ENCODE peak calls at places on chromosomes 12 and 14, in four cellular contexts. One of them, this sample, is unnamed.

GRCh38 chr14:69643430-69644200 is 32.2 kb downstream of the SUSD6 start:
- DNase-seq in GM06990: no peak
- DNase-seq in fibroblast of the aortic adventitia: peak; percentile 42
- DNase-seq in H9: no peak
- DNase-seq in this sample: peak; percentile 89

GRCh38 chr14:85535916-85536834 is 6.2 kb downstream of the FLRT2 start:
- DNase-seq in GM06990: no peak
- DNase-seq in fibroblast of the aortic adventitia: peak; percentile 79
- DNase-seq in H9: no peak
- DNase-seq in this sample: no peak

GRCh38 chr12:91620949-91621348 is 438.3 kb upstream of the DCN start:
- DNase-seq in GM06990: no peak
- DNase-seq in fibroblast of the aortic adventitia: peak; percentile 16
- DNase-seq in H9: no peak
- DNase-seq in this sample: no peak

GRCh38 chr12:104044158-104044557 is 5.8 kb downstream of the GLT8D2 start:
- DNase-seq in GM06990: no peak
- DNase-seq in fibroblast of the aortic adventitia: no peak
- DNase-seq in H9: no peak
- DNase-seq in this sample: no peak

GRCh38 chr14:90517431-90517841 is 120.6 kb downstream of the CALM1 start:
- DNase-seq in GM06990: no peak
- DNase-seq in fibroblast of the aortic adventitia: no peak
- DNase-seq in H9: no peak
- DNase-seq in this sample: no peak

GRCh38 chr12:129773170-129773493 is 130.7 kb downstream of the TMEM132D start:
- DNase-seq in GM06990: no peak
- DNase-seq in fibroblast of the aortic adventitia: no peak
- DNase-seq in H9: no peak
- DNase-seq in this sample: no peak

GRCh38 chr12:82650627-82651337 is 35.9 kb upstream of the TMTC2 start:
- DNase-seq in GM06990: peak; percentile 20
- DNase-seq in fibroblast of the aortic adventitia: peak; percentile 25
- DNase-seq in H9: no peak
- DNase-seq in this sample: peak; percentile 5

GRCh38 chr14:89418452-89418851 is 1.4 kb upstream of the FOXN3 start:
- DNase-seq in GM06990: no peak
- DNase-seq in fibroblast of the aortic adventitia: no peak
- DNase-seq in H9: peak; percentile 63
- DNase-seq in this sample: peak; percentile 64

GRCh38 chr12:7114851-7115250 is 5.8 kb upstream of the C1RL start:
- DNase-seq in GM06990: no peak
- DNase-seq in fibroblast of the aortic adventitia: no peak
- DNase-seq in H9: no peak
- DNase-seq in this sample: no peak

GRCh38 chr14:52051861-52052260 is 17.0 kb downstream of the NID2 start:
- DNase-seq in GM06990: no peak
- DNase-seq in fibroblast of the aortic adventitia: peak; percentile 65
- DNase-seq in H9: no peak
- DNase-seq in this sample: no peak

GRCh38 chr12:64387201-64387816 is 3.2 kb downstream of the C12orf56 start:
- DNase-seq in GM06990: no peak
- DNase-seq in fibroblast of the aortic adventitia: no peak
- DNase-seq in H9: no peak
- DNase-seq in this sample: no peak

GRCh38 chr12:64389154-64389553 is 1.4 kb downstream of the C12orf56 start:
- DNase-seq in GM06990: no peak
- DNase-seq in fibroblast of the aortic adventitia: no peak
- DNase-seq in H9: no peak
- DNase-seq in this sample: no peak

GRCh38 chr12:64395739-64396138 is 5.2 kb upstream of the C12orf56 start:
- DNase-seq in GM06990: no peak
- DNase-seq in fibroblast of the aortic adventitia: peak; percentile 39
- DNase-seq in H9: no peak
- DNase-seq in this sample: no peak

GRCh38 chr12:64390275-64390851 is at the start of gene C12orf56:
- DNase-seq in GM06990: no peak
- DNase-seq in fibroblast of the aortic adventitia: peak; percentile 16
- DNase-seq in H9: peak; percentile 87
- DNase-seq in this sample: peak; percentile 40

DNA sequence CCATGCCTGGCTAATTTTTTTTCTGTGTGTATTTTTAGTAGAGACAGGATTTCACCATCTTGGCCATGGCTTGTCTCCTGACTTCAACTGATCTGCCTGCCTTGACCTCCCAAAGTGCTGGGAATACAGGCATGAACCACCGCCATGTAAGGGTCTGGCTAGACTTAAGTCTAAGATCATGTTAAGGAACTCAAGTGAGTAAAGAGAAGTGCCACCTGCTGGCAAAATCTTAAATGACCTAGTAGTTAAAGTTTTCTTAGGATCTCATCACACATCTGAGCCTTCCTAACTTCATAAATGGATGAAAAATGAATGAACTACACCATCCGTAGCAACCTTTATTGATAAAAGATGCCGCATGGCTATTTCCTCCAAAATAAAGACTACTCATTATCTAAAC is 1.7 kb upstream of the C12orf56 start:
- DNase-seq in GM06990: no peak
- DNase-seq in fibroblast of the aortic adventitia: peak; percentile 70
- DNase-seq in H9: no peak
- DNase-seq in this sample: peak; percentile 39
- TF ChIP-seq CTCF in GM06990: peak; percentile 34
- TF ChIP-seq CTCF in fibroblast of the aortic adventitia: peak; percentile 42
- TF ChIP-seq CTCF in H9: peak; percentile 65
- TF ChIP-seq CTCF in this sample: peak; percentile 35

GRCh38 chr12:127809236-127809635 is 457.7 kb upstream of the TMEM132C start:
- DNase-seq in GM06990: no peak
- DNase-seq in fibroblast of the aortic adventitia: peak; percentile 90
- DNase-seq in H9: no peak
- DNase-seq in this sample: no peak

GRCh38 chr12:127813147-127813546 is 453.8 kb upstream of the TMEM132C start:
- DNase-seq in GM06990: no peak
- DNase-seq in fibroblast of the aortic adventitia: no peak
- DNase-seq in H9: no peak
- DNase-seq in this sample: no peak

GRCh38 chr12:127811988-127812387 is 455.0 kb upstream of the TMEM132C start:
- DNase-seq in GM06990: no peak
- DNase-seq in fibroblast of the aortic adventitia: peak; percentile 91
- DNase-seq in H9: peak; percentile 43
- DNase-seq in this sample: no peak

DNA sequence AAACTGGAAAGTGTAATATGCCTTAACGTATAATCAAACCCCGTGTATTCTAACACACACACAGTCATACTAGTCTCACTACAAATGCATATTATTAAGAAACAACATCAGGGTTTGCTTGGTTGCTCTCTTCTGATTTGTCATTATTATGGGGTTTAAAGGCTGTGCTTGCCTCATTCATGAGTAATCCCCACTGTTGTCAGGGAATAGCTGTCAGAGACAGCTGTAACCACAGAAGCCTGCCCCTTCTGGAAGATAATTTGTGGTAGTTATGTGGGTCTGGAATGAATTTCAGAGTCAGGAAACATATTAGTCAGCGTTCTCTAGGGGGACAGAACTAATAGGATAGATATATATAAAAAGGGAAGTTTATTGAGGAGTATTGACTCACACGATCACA is 456.9 kb upstream of the TMEM132C start:
- DNase-seq in GM06990: no peak
- DNase-seq in fibroblast of the aortic adventitia: peak; percentile 97
- DNase-seq in H9: no peak
- DNase-seq in this sample: no peak
- TF ChIP-seq CTCF in GM06990: no peak
- TF ChIP-seq CTCF in fibroblast of the aortic adventitia: peak; percentile 15
- TF ChIP-seq CTCF in H9: no peak
- TF ChIP-seq CTCF in this sample: no peak

GRCh38 chr12:117236456-117237001 is 46.3 kb upstream of the FBXO21 start:
- DNase-seq in GM06990: peak; percentile 45
- DNase-seq in fibroblast of the aortic adventitia: peak; percentile 32
- DNase-seq in H9: peak; percentile 96
- DNase-seq in this sample: peak; percentile 93
- TF ChIP-seq CTCF in GM06990: peak; percentile 95
- TF ChIP-seq CTCF in fibroblast of the aortic adventitia: peak; percentile 59
- TF ChIP-seq CTCF in H9: peak; percentile 97
- TF ChIP-seq CTCF in this sample: peak; percentile 89

DNA sequence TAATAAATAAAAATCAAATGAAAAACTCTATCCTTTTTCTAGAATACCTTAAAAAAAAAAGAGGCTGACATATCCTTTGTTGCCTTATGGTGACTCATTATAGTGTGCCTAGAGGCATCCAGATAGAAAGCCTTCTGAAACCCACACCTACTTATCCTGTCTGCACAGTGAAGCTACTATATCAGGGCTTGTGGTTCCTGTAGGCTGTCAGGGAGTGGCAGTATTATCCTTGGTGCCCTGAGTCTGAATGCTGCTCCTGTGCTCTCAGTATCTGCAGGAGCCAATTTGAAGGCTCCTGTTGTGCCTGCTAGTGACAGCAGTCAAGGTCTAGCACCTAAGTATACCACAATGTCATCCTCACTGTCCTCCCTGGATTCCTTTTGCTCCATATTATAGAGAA is 168.4 kb upstream of the AVPR1A start:
- DNase-seq in GM06990: no peak
- DNase-seq in fibroblast of the aortic adventitia: no peak
- DNase-seq in H9: no peak
- DNase-seq in this sample: no peak
- TF ChIP-seq CTCF in GM06990: peak; percentile 3
- TF ChIP-seq CTCF in fibroblast of the aortic adventitia: no peak
- TF ChIP-seq CTCF in H9: peak; percentile 32
- TF ChIP-seq CTCF in this sample: no peak

GRCh38 chr14:102878174-102878969 is 44.1 kb upstream of the AMN start:
- DNase-seq in GM06990: no peak
- DNase-seq in fibroblast of the aortic adventitia: no peak
- DNase-seq in H9: no peak
- DNase-seq in this sample: no peak

GRCh38 chr14:102883028-102883953 is 39.2 kb upstream of the AMN start:
- DNase-seq in GM06990: no peak
- DNase-seq in fibroblast of the aortic adventitia: no peak
- DNase-seq in H9: no peak
- DNase-seq in this sample: no peak

GRCh38 chr14:102882233-102882906 is 40.1 kb upstream of the AMN start:
- DNase-seq in GM06990: no peak
- DNase-seq in fibroblast of the aortic adventitia: no peak
- DNase-seq in H9: no peak
- DNase-seq in this sample: no peak

GRCh38 chr14:102875652-102876051 is 46.8 kb upstream of the AMN start:
- DNase-seq in GM06990: no peak
- DNase-seq in fibroblast of the aortic adventitia: no peak
- DNase-seq in H9: no peak
- DNase-seq in this sample: no peak

GRCh38 chr14:102878970-102879460 is 43.4 kb upstream of the AMN start:
- DNase-seq in GM06990: no peak
- DNase-seq in fibroblast of the aortic adventitia: no peak
- DNase-seq in H9: no peak
- DNase-seq in this sample: no peak
- TF ChIP-seq CTCF in GM06990: no peak
- TF ChIP-seq CTCF in fibroblast of the aortic adventitia: no peak
- TF ChIP-seq CTCF in H9: no peak
- TF ChIP-seq CTCF in this sample: no peak

DNA sequence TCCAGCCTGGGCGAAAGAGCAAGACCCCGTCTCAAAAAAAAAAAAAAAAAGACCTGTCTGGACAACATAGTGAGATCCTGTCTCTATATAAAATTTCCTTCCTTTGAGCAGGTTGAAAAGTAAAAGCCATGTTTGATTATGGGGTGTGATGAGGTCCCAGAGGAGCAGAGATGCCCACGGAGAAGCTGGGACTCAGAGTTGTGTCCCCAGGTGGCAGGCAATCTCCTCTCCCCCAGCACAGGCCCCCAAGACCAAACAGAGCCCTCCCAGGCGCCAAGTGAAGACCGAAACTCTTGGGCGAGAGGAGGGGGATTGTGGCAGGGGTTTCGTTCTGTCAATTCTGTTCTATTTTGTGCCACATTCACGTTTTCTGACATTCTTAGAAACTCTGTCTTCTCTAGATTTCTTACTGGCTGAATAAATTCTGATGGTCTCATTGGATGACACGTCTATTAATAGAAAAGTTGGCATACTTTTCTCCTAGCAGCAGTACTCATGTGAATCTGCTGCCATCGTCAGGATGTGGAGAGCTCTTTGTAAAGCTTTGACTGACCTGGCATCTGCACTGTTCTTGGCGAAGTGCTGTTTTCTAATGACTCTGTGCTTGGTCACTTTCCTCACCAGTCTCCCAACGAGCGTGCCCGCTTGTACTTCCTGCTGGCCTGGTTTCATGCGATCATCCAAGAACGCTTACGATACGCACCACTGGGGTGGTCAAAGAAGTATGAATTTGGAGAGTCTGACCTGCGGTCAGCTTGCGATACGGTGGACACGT is 43.4 kb downstream of the HSP90AA1 start:
- DNase-seq in GM06990: no peak
- DNase-seq in fibroblast of the aortic adventitia: no peak
- DNase-seq in H9: no peak
- DNase-seq in this sample: no peak
- TF ChIP-seq CTCF in GM06990: no peak
- TF ChIP-seq CTCF in fibroblast of the aortic adventitia: no peak
- TF ChIP-seq CTCF in H9: no peak
- TF ChIP-seq CTCF in this sample: no peak

GRCh38 chr14:92328664-92329255 is 5.8 kb downstream of the SLC24A4 start:
- DNase-seq in GM06990: no peak
- DNase-seq in fibroblast of the aortic adventitia: no peak
- DNase-seq in H9: no peak
- DNase-seq in this sample: no peak
- TF ChIP-seq CTCF in GM06990: peak; percentile 28
- TF ChIP-seq CTCF in fibroblast of the aortic adventitia: no peak
- TF ChIP-seq CTCF in H9: peak; percentile 38
- TF ChIP-seq CTCF in this sample: no peak

GRCh38 chr14:92557544-92557912 is 43.9 kb downstream of the RIN3 start:
- DNase-seq in GM06990: no peak
- DNase-seq in fibroblast of the aortic adventitia: no peak
- DNase-seq in H9: no peak
- DNase-seq in this sample: no peak

GRCh38 chr14:92560106-92560865 is 46.7 kb downstream of the RIN3 start:
- DNase-seq in GM06990: no peak
- DNase-seq in fibroblast of the aortic adventitia: no peak
- DNase-seq in H9: no peak
- DNase-seq in this sample: peak; percentile 75

GRCh38 chr14:92556863-92557543 is 43.4 kb downstream of the RIN3 start:
- DNase-seq in GM06990: no peak
- DNase-seq in fibroblast of the aortic adventitia: no peak
- DNase-seq in H9: no peak
- DNase-seq in this sample: peak; percentile 71

GRCh38 chr14:92559486-92559885 is 45.9 kb downstream of the RIN3 start:
- DNase-seq in GM06990: no peak
- DNase-seq in fibroblast of the aortic adventitia: no peak
- DNase-seq in H9: no peak
- DNase-seq in this sample: no peak

GRCh38 chr14:92558319-92558718 is 44.7 kb downstream of the RIN3 start:
- DNase-seq in GM06990: no peak
- DNase-seq in fibroblast of the aortic adventitia: no peak
- DNase-seq in H9: no peak
- DNase-seq in this sample: no peak
- TF ChIP-seq CTCF in GM06990: no peak
- TF ChIP-seq CTCF in fibroblast of the aortic adventitia: no peak
- TF ChIP-seq CTCF in H9: no peak
- TF ChIP-seq CTCF in this sample: peak; percentile 16

GRCh38 chr12:113697646-113698504 is 226.2 kb upstream of the LHX5 start:
- DNase-seq in GM06990: no peak
- DNase-seq in fibroblast of the aortic adventitia: peak; percentile 11
- DNase-seq in H9: peak; percentile 62
- DNase-seq in this sample: no peak
- TF ChIP-seq CTCF in GM06990: no peak
- TF ChIP-seq CTCF in fibroblast of the aortic adventitia: no peak
- TF ChIP-seq CTCF in H9: no peak
- TF ChIP-seq CTCF in this sample: no peak